ENCODE peak calls at places on chromosomes 2 and 18, in five cellular contexts. D, X, Y, F and B are unnamed samples.

GRCh38 chr18:55324166-55324565 is 263.8 kb downstream of the TCF4 start:
- DNase-seq in X (no peak), Y (no peak), F (no peak), D (no peak), B (no peak)

GRCh38 chr18:60905699-60906098 is 427.5 kb upstream of the CDH20 start:
- DNase-seq in D (no peak), F (no peak), Y (peak), X (no peak), B (no peak)

GRCh38 chr18:70373062-70373519 is 84.2 kb downstream of the SOCS6 start:
- DNase-seq in D (no peak), Y (no peak), F (peak), X (peak), B (peak)

GRCh38 chr2:175153-175786 is 88.6 kb downstream of the SH3YL1 start:
- DNase-seq in Y (no peak), X (no peak), D (no peak), F (no peak), B (no peak)

GRCh38 chr18:67239826-67240225 is 276.7 kb downstream of the DSEL start:
- DNase-seq in X (no peak), D (no peak), F (no peak), Y (no peak), B (no peak)

GRCh38 chr2:225494100-225494459 is 94.6 kb downstream of the NYAP2 start:
- DNase-seq in Y (no peak), F (no peak), D (no peak), X (no peak), B (no peak)

GRCh38 chr2:25851740-25852503 is 26.4 kb downstream of the ASXL2 start:
- DNase-seq in Y (peak), D (no peak), X (peak), F (peak), B (peak)

GRCh38 chr2:52904511-52904910 is 863.1 kb upstream of the CHAC2 start:
- DNase-seq in X (no peak), F (no peak), Y (no peak), D (no peak), B (no peak)

GRCh38 chr18:69490813-69491212 is 90.1 kb downstream of the DOK6 start:
- DNase-seq in D (no peak), X (no peak), F (peak), Y (no peak), B (peak)

GRCh38 chr2:46875226-46875899 is 40.2 kb downstream of the MCFD2 start:
- DNase-seq in X (no peak), Y (no peak), D (no peak), F (no peak), B (no peak)

GRCh38 chr2:233917146-233917545 is at the start of gene TRPM8:
- DNase-seq in F (no peak), D (no peak), X (no peak), Y (no peak), B (no peak)

GRCh38 chr2:177295479-177295878 is 31.0 kb upstream of the NFE2L2 start:
- DNase-seq in Y (no peak), D (no peak), X (no peak), F (peak), B (peak)

GRCh38 chr2:12363138-12363537 is 353.6 kb upstream of the TRIB2 start:
- DNase-seq in D (no peak), X (no peak), F (no peak), Y (no peak), B (no peak)

GRCh38 chr18:11947214-11948119 is 33.8 kb upstream of the IMPA2 start:
- DNase-seq in D (no peak), X (peak), F (peak), Y (peak), B (peak)

GRCh38 chr2:149320362-149320761 is 10.0 kb upstream of the LYPD6 start:
- DNase-seq in X (no peak), D (no peak), F (no peak), Y (no peak), B (no peak)

GRCh38 chr2:120735750-120736170 is at the start of gene GLI2:
- DNase-seq in Y (peak), F (peak), D (peak), X (peak), B (peak)

GRCh38 chr2:23901966-23902942 is 24.7 kb downstream of the ATAD2B start:
- DNase-seq in F (peak), D (no peak), Y (no peak), X (no peak), B (peak)

GRCh38 chr18:48848641-48849143 is 102.1 kb downstream of the SMAD7 start:
- DNase-seq in X (peak), D (no peak), F (no peak), Y (peak), B (no peak)

GRCh38 chr2:650343-651310 is 26.6 kb downstream of the TMEM18 start:
- DNase-seq in X (no peak), D (no peak), Y (no peak), F (peak), B (no peak)

GRCh38 chr2:241003830-241004564 is 5.6 kb downstream of the SNED1 start:
- DNase-seq in D (no peak), Y (no peak), F (no peak), X (no peak), B (no peak)

GRCh38 chr2:8692783-8693768 is 11.2 kb downstream of the ID2 start:
- DNase-seq in X (peak), Y (peak), D (no peak), F (peak), B (no peak)

GRCh38 chr2:1136807-1137663 is 186.4 kb downstream of the SNTG2 start:
- DNase-seq in X (no peak), F (no peak), Y (peak), D (no peak), B (no peak)

GRCh38 chr2:233385489-233386044 is 31.3 kb downstream of the DGKD start:
- DNase-seq in Y (no peak), X (no peak), D (no peak), F (no peak), B (no peak)

GRCh38 chr18:76429262-76430126 is 65.5 kb downstream of the ZNF516 start:
- DNase-seq in X (peak), F (no peak), D (no peak), Y (no peak), B (no peak)

GRCh38 chr2:111900859-111901258 is 2.5 kb downstream of the MERTK start:
- DNase-seq in X (peak), D (no peak), F (no peak), Y (peak), B (no peak)

GRCh38 chr2:14790041-14790640 is 157.6 kb downstream of the LRATD1 start:
- DNase-seq in Y (no peak), D (no peak), F (peak), X (no peak), B (no peak)

GRCh38 chr18:64233855-64234254 is 85.0 kb upstream of the LINC00305 start:
- DNase-seq in X (no peak), Y (no peak), F (no peak), D (no peak), B (no peak)

GRCh38 chr2:7992612-7993596 is 689.0 kb upstream of the ID2 start:
- DNase-seq in Y (no peak), D (peak), F (no peak), X (no peak), B (peak)

GRCh38 chr2:121151311-121152109 is 133.5 kb downstream of the TFCP2L1 start:
- DNase-seq in Y (no peak), D (no peak), F (no peak), X (no peak), B (no peak)